ENCODE peak calls at places on chromosome 2, in ten cellular contexts. Y is SK-N-SH; N is PC-9; R is right cardiac atrium; B is right atrium auricular region; Z is tibial nerve; E is CD8-positive, alpha-beta memory T cell; S is left ventricle myocardium inferior; G is colonic mucosa; A is right lobe of liver. K is an unnamed sample. For H3K9me3, the result is how much of the 10 kb centered on the place peaks cover.

GRCh38 chr2:215410932-215411285 is 25.0 kb downstream of the FN1 start:
- DNase-seq in Y (no peak), N (peak), R (no peak), B (no peak), Z (no peak), E (no peak), S (no peak), G (no peak), A (no peak), K (no peak)

GRCh38 chr2:9757430-9758287 is 85.6 kb upstream of the TAF1B start:
- DNase-seq in Y (no peak), N (no peak), R (peak), B (no peak), Z (no peak), E (no peak), S (peak), G (no peak), A (no peak), K (no peak)

GRCh38 chr2:85796549-85797262 is 42.9 kb downstream of the ATOH8 start:
- DNase-seq in Y (peak), N (no peak), R (peak), B (no peak), Z (no peak), E (no peak), S (peak), G (no peak), A (no peak), K (no peak)

GRCh38 chr2:102268529-102269524 is 42.5 kb upstream of the IL1RL1 start:
- DNase-seq in Y (no peak), N (no peak), R (no peak), B (no peak), Z (no peak), E (no peak), S (no peak), G (no peak), A (no peak), K (no peak)

GRCh38 chr2:233017947-233018346 is 4.9 kb upstream of the NGEF start:
- DNase-seq in Y (no peak), N (no peak), R (no peak), B (no peak), Z (no peak), E (no peak), S (no peak), G (no peak), A (no peak), K (no peak)

GRCh38 chr2:172380436-172381274 is 46.7 kb upstream of the ITGA6 start:
- DNase-seq in Y (no peak), N (no peak), R (no peak), B (no peak), Z (no peak), E (no peak), S (no peak), G (no peak), A (peak), K (no peak)

GRCh38 chr2:202337133-202337532 is 39.0 kb upstream of the BMPR2 start:
- DNase-seq in Y (no peak), N (no peak), R (no peak), B (no peak), Z (no peak), E (no peak), S (no peak), G (no peak), A (no peak), K (no peak)

GRCh38 chr2:202566286-202566685 is 68.5 kb upstream of the FAM117B start:
- DNase-seq in Y (no peak), N (no peak), R (no peak), B (no peak), Z (no peak), E (no peak), S (no peak), G (no peak), A (no peak), K (no peak)

GRCh38 chr2:84781942-84782716 is 98.8 kb downstream of the TRABD2A start:
- DNase-seq in Y (no peak), N (no peak), R (peak), B (no peak), Z (no peak), E (peak), S (no peak), G (peak), A (no peak), K (peak)

GRCh38 chr2:109110185-109110584 is 18.8 kb upstream of the SH3RF3 start:
- DNase-seq in Y (peak), N (no peak), R (no peak), B (no peak), Z (no peak), E (no peak), S (no peak), G (no peak), A (no peak), K (no peak)

GRCh38 chr2:161077367-161078210 is 82.6 kb upstream of the TANK start:
- DNase-seq in Y (no peak), N (no peak), R (peak), B (no peak), Z (peak), E (peak), S (no peak), G (peak), A (no peak), K (peak)

GRCh38 chr2:25473758-25474335 is 132.1 kb upstream of the DNMT3A start:
- DNase-seq in Y (peak), N (no peak), R (peak), B (no peak), Z (no peak), E (no peak), S (no peak), G (no peak), A (no peak), K (no peak)

GRCh38 chr2:2914252-2914651 is 463.4 kb downstream of the EIPR1 start:
- DNase-seq in Y (no peak), N (no peak), R (no peak), B (no peak), Z (no peak), E (no peak), S (no peak), G (no peak), A (no peak), K (no peak)

GRCh38 chr2:233699424-233700027 is 6.8 kb downstream of the UGT1A6 start:
- DNase-seq in Y (no peak), N (peak), R (no peak), B (no peak), Z (no peak), E (no peak), S (no peak), G (no peak), A (no peak), K (no peak)

GRCh38 chr2:83640506-83640905 is 818.6 kb downstream of the SUCLG1 start:
- DNase-seq in Y (no peak), N (no peak), R (no peak), B (no peak), Z (no peak), E (no peak), S (no peak), G (no peak), A (no peak), K (no peak)

GRCh38 chr2:118058979-118059378 is 29.3 kb upstream of the INSIG2 start:
- DNase-seq in Y (no peak), N (peak), R (no peak), B (no peak), Z (no peak), E (no peak), S (no peak), G (no peak), A (no peak), K (no peak)

GRCh38 chr2:217277646-217278048 is 417.8 kb upstream of the TNP1 start:
- DNase-seq in Y (no peak), N (peak), R (no peak), B (no peak), Z (no peak), E (no peak), S (no peak), G (no peak), A (no peak), K (no peak)

GRCh38 chr2:176079851-176080539 is 3.8 kb downstream of the EVX2 start:
- DNase-seq in Y (peak), N (no peak), R (peak), B (peak), Z (no peak), E (no peak), S (no peak), G (no peak), A (peak), K (peak)

GRCh38 chr2:101500175-101500574 is 25.3 kb upstream of the RFX8 start:
- DNase-seq in Y (no peak), N (no peak), R (no peak), B (no peak), Z (no peak), E (no peak), S (no peak), G (no peak), A (no peak), K (no peak)

GRCh38 chr2:27591745-27592144 is 8.9 kb downstream of the ZNF512 start:
- DNase-seq in Y (no peak), N (no peak), R (no peak), B (no peak), Z (no peak), E (no peak), S (no peak), G (no peak), A (no peak), K (no peak)
- H3K9me3 ChIP-seq in Y (under half), N (under half), R (under half), B (under half), Z (under half), E (under half), S (half or more), G (under half), A (under half), K (under half)

DNA sequence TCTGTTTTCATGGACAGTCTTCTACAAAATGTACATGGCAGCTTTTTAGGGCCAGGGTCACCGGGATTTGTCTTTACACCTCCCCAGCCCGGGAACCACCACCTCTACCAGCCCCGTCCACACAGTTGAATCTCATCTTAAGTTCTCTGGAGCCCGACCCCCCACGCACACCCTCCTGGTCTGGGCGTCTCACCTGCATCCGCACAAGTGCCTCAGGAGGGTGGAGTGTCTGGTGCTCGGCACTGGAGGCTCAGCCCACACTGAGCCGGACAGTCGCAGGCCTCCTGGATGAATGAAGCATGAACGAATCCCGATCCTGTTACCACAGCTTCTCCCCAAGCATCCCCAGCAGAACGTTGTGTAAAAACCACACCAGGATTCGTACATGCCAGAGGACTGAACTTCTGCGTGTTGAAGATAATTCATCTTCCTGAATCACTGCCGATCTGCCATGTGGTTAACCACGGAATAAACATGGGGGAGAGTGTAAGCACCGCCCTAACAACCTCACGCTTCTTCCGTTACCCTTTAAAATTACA is 162.0 kb downstream of the RTP5 start:
- DNase-seq in Y (no peak), N (no peak), R (no peak), B (peak), Z (no peak), E (peak), S (no peak), G (peak), A (no peak), K (peak)
- H3K27ac ChIP-seq in Y (no peak), N (no peak), R (no peak), B (no peak), Z (no peak), E (no peak), S (no peak), G (no peak), A (no peak), K (no peak)

DNA sequence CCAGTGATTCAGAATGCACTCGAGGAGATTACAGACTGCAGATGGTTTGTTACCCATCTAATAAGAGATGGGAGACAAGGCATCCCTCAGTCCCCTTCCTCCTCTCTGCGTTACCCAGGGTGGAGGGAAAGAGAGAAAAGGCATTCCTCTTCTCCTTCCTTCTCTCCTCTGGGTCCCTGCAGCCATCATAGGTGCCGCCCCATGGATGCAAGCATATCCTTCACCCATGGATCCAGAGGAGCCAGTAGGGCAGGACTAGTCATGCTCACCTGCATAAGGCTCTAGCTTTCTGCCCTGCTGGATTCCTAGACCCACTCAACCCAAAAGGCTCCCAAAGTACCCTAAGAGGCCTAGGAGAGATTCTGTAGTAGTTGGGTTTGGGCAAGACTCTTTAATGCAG is 20.4 kb downstream of the CMPK2 start:
- DNase-seq in Y (no peak), N (no peak), R (no peak), B (no peak), Z (no peak), E (no peak), S (no peak), G (no peak), A (no peak), K (no peak)
- H3K9me3 ChIP-seq in Y (under half), N (under half), R (under half), B (half or more), Z (under half), E (under half), S (half or more), G (under half), A (under half), K (half or more)

GRCh38 chr2:231568785-231569435 is 23.8 kb upstream of the TEX44 start:
- DNase-seq in Y (no peak), N (no peak), R (no peak), B (no peak), Z (no peak), E (no peak), S (no peak), G (no peak), A (no peak), K (no peak)

GRCh38 chr2:231565915-231566594 is 26.6 kb upstream of the TEX44 start:
- DNase-seq in Y (peak), N (no peak), R (no peak), B (no peak), Z (no peak), E (no peak), S (no peak), G (no peak), A (no peak), K (no peak)

GRCh38 chr2:231567159-231567558 is 25.5 kb upstream of the TEX44 start:
- DNase-seq in Y (no peak), N (no peak), R (no peak), B (no peak), Z (no peak), E (no peak), S (no peak), G (no peak), A (no peak), K (no peak)

GRCh38 chr2:231568098-231568784 is 24.4 kb upstream of the TEX44 start:
- DNase-seq in Y (no peak), N (no peak), R (no peak), B (no peak), Z (no peak), E (no peak), S (no peak), G (no peak), A (no peak), K (no peak)

GRCh38 chr2:231563378-231563961 is 29.2 kb upstream of the TEX44 start:
- DNase-seq in Y (peak), N (no peak), R (peak), B (no peak), Z (peak), E (no peak), S (peak), G (peak), A (peak), K (no peak)
- H3K27ac ChIP-seq in Y (no peak), N (no peak), R (no peak), B (no peak), Z (no peak), E (no peak), S (no peak), G (no peak), A (no peak), K (no peak)

DNA sequence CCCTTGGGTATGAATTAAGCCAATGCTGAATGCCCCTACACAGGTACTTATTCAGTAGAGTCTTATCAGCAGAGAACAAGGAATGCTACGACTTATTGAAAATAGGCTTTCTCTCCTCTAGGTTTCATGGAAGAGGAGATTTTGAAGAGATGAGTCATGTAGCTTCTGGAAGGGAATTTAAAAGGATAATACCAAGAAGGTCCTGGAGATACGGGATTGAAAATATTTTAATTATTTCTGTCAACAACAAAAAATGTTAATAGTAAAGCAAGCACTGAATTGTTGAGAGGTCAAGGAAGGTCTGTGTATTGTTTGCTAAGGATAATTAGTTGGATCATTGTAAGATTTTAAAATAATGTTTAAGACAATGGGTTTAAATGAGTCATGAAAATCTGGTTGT is 293.0 kb upstream of the SPHKAP start:
- DNase-seq in Y (no peak), N (no peak), R (no peak), B (no peak), Z (no peak), E (no peak), S (no peak), G (no peak), A (no peak), K (no peak)
- H3K9me3 ChIP-seq in Y (under half), N (under half), R (under half), B (under half), Z (under half), E (under half), S (under half), G (under half), A (under half), K (under half)

GRCh38 chr2:105631011-105631410 is 113.7 kb upstream of the NCK2 start:
- DNase-seq in Y (no peak), N (no peak), R (no peak), B (no peak), Z (no peak), E (no peak), S (no peak), G (no peak), A (no peak), K (no peak)

GRCh38 chr2:105636109-105636740 is 108.5 kb upstream of the NCK2 start:
- DNase-seq in Y (no peak), N (no peak), R (no peak), B (no peak), Z (no peak), E (no peak), S (no peak), G (no peak), A (no peak), K (no peak)

GRCh38 chr2:105634198-105634597 is 110.5 kb upstream of the NCK2 start:
- DNase-seq in Y (no peak), N (no peak), R (no peak), B (peak), Z (no peak), E (no peak), S (no peak), G (no peak), A (no peak), K (no peak)

GRCh38 chr2:105640241-105640640 is 104.5 kb upstream of the NCK2 start:
- DNase-seq in Y (no peak), N (no peak), R (no peak), B (no peak), Z (no peak), E (no peak), S (no peak), G (no peak), A (no peak), K (no peak)

GRCh38 chr2:105635564-105635963 is 109.1 kb upstream of the NCK2 start:
- DNase-seq in Y (no peak), N (no peak), R (no peak), B (peak), Z (no peak), E (no peak), S (no peak), G (no peak), A (no peak), K (no peak)
- H3K27ac ChIP-seq in Y (no peak), N (no peak), R (no peak), B (no peak), Z (no peak), E (no peak), S (no peak), G (no peak), A (no peak), K (no peak)